ENCODE peak calls at places on chromosomes 5 and 9, in ten cellular contexts. B, C, X, W, J, Q, K, U, A and O are unnamed samples.

GRCh38 chr5:78182838-78183237 is 111.7 kb downstream of the AP3B1 start:
- DNase-seq in B (peak), C (no peak), X (no peak), W (no peak), J (no peak), Q (no peak), K (no peak), U (no peak), A (no peak), O (no peak)

GRCh38 chr9:23587903-23588302 is 238.1 kb downstream of the ELAVL2 start:
- DNase-seq in B (no peak), C (no peak), X (no peak), W (no peak), J (no peak), Q (no peak), K (no peak), U (no peak), A (no peak), O (no peak)

GRCh38 chr5:104513194-104513602 is 950.6 kb upstream of the NUDT12 start:
- DNase-seq in B (no peak), C (no peak), X (no peak), W (no peak), J (no peak), Q (no peak), K (no peak), U (no peak), A (no peak), O (no peak)

GRCh38 chr5:37777472-37778135 is 62.2 kb downstream of the GDNF start:
- DNase-seq in B (no peak), C (no peak), X (no peak), W (peak), J (no peak), Q (no peak), K (no peak), U (no peak), A (no peak), O (no peak)

GRCh38 chr5:96487859-96488258 is 54.8 kb upstream of the PCSK1 start:
- DNase-seq in B (no peak), C (no peak), X (no peak), W (no peak), J (no peak), Q (no peak), K (no peak), U (no peak), A (no peak), O (no peak)

GRCh38 chr9:31588010-31588409 is 796.4 kb upstream of the ACO1 start:
- DNase-seq in B (no peak), C (no peak), X (no peak), W (no peak), J (no peak), Q (no peak), K (no peak), U (no peak), A (no peak), O (no peak)

GRCh38 chr9:19185191-19185590 is 45.3 kb upstream of the DENND4C start:
- DNase-seq in B (no peak), C (no peak), X (no peak), W (no peak), J (no peak), Q (no peak), K (no peak), U (no peak), A (no peak), O (no peak)

GRCh38 chr5:136435951-136436544 is 70.7 kb upstream of the TRPC7 start:
- DNase-seq in B (no peak), C (no peak), X (no peak), W (no peak), J (no peak), Q (no peak), K (no peak), U (no peak), A (no peak), O (no peak)

GRCh38 chr5:78005021-78005785 is 229.1 kb upstream of the TBCA start:
- DNase-seq in B (no peak), C (no peak), X (no peak), W (no peak), J (no peak), Q (no peak), K (no peak), U (peak), A (no peak), O (no peak)

GRCh38 chr5:170080217-170080616 is 25.5 kb upstream of the FOXI1 start:
- DNase-seq in B (no peak), C (no peak), X (no peak), W (no peak), J (no peak), Q (no peak), K (no peak), U (no peak), A (no peak), O (no peak)

GRCh38 chr5:34687269-34688011 is 31.3 kb downstream of the RAI14 start:
- DNase-seq in B (no peak), C (no peak), X (no peak), W (peak), J (no peak), Q (no peak), K (no peak), U (no peak), A (no peak), O (no peak)

GRCh38 chr9:128124451-128124850 is 3.1 kb downstream of the PTGES2 start:
- DNase-seq in B (no peak), C (no peak), X (no peak), W (no peak), J (no peak), Q (no peak), K (no peak), U (no peak), A (no peak), O (no peak)

GRCh38 chr5:72505026-72505425 is 2.2 kb downstream of the ZNF366 start:
- DNase-seq in B (no peak), C (no peak), X (no peak), W (no peak), J (no peak), Q (no peak), K (no peak), U (no peak), A (no peak), O (no peak)

GRCh38 chr9:32584784-32585183 is 11.8 kb upstream of the NDUFB6 start:
- DNase-seq in B (no peak), C (no peak), X (no peak), W (no peak), J (no peak), Q (no peak), K (no peak), U (no peak), A (no peak), O (no peak)

GRCh38 chr5:137619191-137619870 is 116.6 kb downstream of the KLHL3 start:
- DNase-seq in B (no peak), C (no peak), X (no peak), W (peak), J (no peak), Q (no peak), K (no peak), U (no peak), A (no peak), O (no peak)

GRCh38 chr5:171418982-171419662 is at the start of gene FGF18:
- DNase-seq in B (peak), C (no peak), X (peak), W (peak), J (no peak), Q (peak), K (peak), U (no peak), A (no peak), O (no peak)

GRCh38 chr5:139108056-139108811 is 89.9 kb downstream of the SIL1 start:
- DNase-seq in B (no peak), C (no peak), X (no peak), W (peak), J (no peak), Q (no peak), K (no peak), U (peak), A (no peak), O (no peak)

GRCh38 chr5:14714706-14715105 is 50.2 kb downstream of the OTULIN start:
- DNase-seq in B (no peak), C (no peak), X (no peak), W (no peak), J (no peak), Q (no peak), K (no peak), U (no peak), A (no peak), O (no peak)

GRCh38 chr9:114525505-114525904 is 20.2 kb upstream of the WHRN start:
- DNase-seq in B (no peak), C (no peak), X (no peak), W (peak), J (no peak), Q (no peak), K (no peak), U (no peak), A (no peak), O (no peak)

GRCh38 chr9:118522093-118523028 is 818.2 kb downstream of the TLR4 start:
- DNase-seq in B (no peak), C (no peak), X (peak), W (peak), J (no peak), Q (peak), K (peak), U (no peak), A (no peak), O (no peak)

GRCh38 chr9:121567142-121568100 is 67.8 kb upstream of the GGTA1 start:
- DNase-seq in B (no peak), C (no peak), X (peak), W (no peak), J (no peak), Q (peak), K (no peak), U (no peak), A (no peak), O (no peak)

GRCh38 chr5:88770290-88771257 is 112.4 kb downstream of the MEF2C start:
- DNase-seq in B (no peak), C (no peak), X (no peak), W (peak), J (no peak), Q (no peak), K (no peak), U (no peak), A (no peak), O (no peak)

GRCh38 chr5:26625099-26625498 is 413.3 kb downstream of the CDH9 start:
- DNase-seq in B (no peak), C (no peak), X (no peak), W (no peak), J (no peak), Q (no peak), K (no peak), U (no peak), A (no peak), O (no peak)

GRCh38 chr9:3435732-3436131 is 90.1 kb downstream of the RFX3 start:
- DNase-seq in B (no peak), C (no peak), X (no peak), W (no peak), J (no peak), Q (no peak), K (no peak), U (no peak), A (no peak), O (no peak)

GRCh38 chr5:139181835-139182452 is 16.2 kb downstream of the SIL1 start:
- DNase-seq in B (no peak), C (no peak), X (no peak), W (peak), J (no peak), Q (no peak), K (no peak), U (no peak), A (no peak), O (no peak)

GRCh38 chr9:137163101-137163661 is 6.7 kb downstream of the LRRC26 start:
- DNase-seq in B (no peak), C (no peak), X (no peak), W (peak), J (no peak), Q (peak), K (no peak), U (no peak), A (no peak), O (no peak)

GRCh38 chr9:133521122-133522072 is 3.4 kb downstream of the MYMK start:
- DNase-seq in B (no peak), C (no peak), X (no peak), W (no peak), J (no peak), Q (no peak), K (no peak), U (no peak), A (no peak), O (no peak)

GRCh38 chr9:93260290-93261066 is 76.5 kb downstream of the WNK2 start:
- DNase-seq in B (no peak), C (no peak), X (no peak), W (no peak), J (no peak), Q (no peak), K (no peak), U (no peak), A (no peak), O (no peak)

GRCh38 chr5:131198625-131199024 is 27.9 kb downstream of the LYRM7 start:
- DNase-seq in B (no peak), C (no peak), X (no peak), W (no peak), J (no peak), Q (no peak), K (no peak), U (no peak), A (no peak), O (no peak)

GRCh38 chr5:177594071-177594470 is 2.1 kb downstream of the TMED9 start:
- DNase-seq in B (no peak), C (no peak), X (no peak), W (no peak), J (no peak), Q (no peak), K (no peak), U (no peak), A (no peak), O (no peak)